ENCODE peak calls at places on chromosomes 16 and 17, in six cellular contexts. O is fibroblast of lung, S is lower lobe of right lung, N is PC-3, R is A549, T is kidney. V is an unnamed sample.
A peak's percentile ranks its signal among the peaks of the same experiment; 100 is the strongest.

GRCh38 chr16:4500283-4500682 is 24.1 kb downstream of the HMOX2 start:
- DNase-seq in O (peak; percentile 88), S (no peak), N (peak; percentile 84), R (peak; percentile 67), T (no peak), V (no peak)

GRCh38 chr17:58330544-58330996 is 2.0 kb upstream of the TSPOAP1 start:
- DNase-seq in O (no peak), S (no peak), N (no peak), R (no peak), T (peak; percentile 62), V (no peak)

GRCh38 chr17:44266402-44267164 is 1.4 kb downstream of the SLC4A1 start:
- DNase-seq in O (no peak), S (no peak), N (peak; percentile 25), R (no peak), T (no peak), V (no peak)

GRCh38 chr17:12545877-12546513 is 119.7 kb upstream of the MYOCD start:
- DNase-seq in O (peak; percentile 38), S (no peak), N (peak; percentile 67), R (peak; percentile 55), T (no peak), V (no peak)

GRCh38 chr17:61484174-61484573 is 32.0 kb downstream of the TBX4 start:
- DNase-seq in O (no peak), S (no peak), N (no peak), R (no peak), T (no peak), V (no peak)

GRCh38 chr17:69213059-69213813 is 15.4 kb downstream of the ABCA10 start:
- DNase-seq in O (no peak), S (no peak), N (no peak), R (no peak), T (no peak), V (no peak)

GRCh38 chr16:84082110-84082509 is 34.6 kb downstream of the MBTPS1 start:
- DNase-seq in O (no peak), S (no peak), N (no peak), R (no peak), T (no peak), V (no peak)

GRCh38 chr16:2471016-2471652 is at the start of gene NTN3:
- DNase-seq in O (no peak), S (no peak), N (peak; percentile 6), R (no peak), T (no peak), V (no peak)

GRCh38 chr16:85947511-85948509 is 48.8 kb downstream of the IRF8 start:
- DNase-seq in O (no peak), S (no peak), N (no peak), R (no peak), T (no peak), V (no peak)

GRCh38 chr16:4409081-4409932 is 7.1 kb downstream of the CORO7 start:
- DNase-seq in O (no peak), S (peak; percentile 32), N (peak; percentile 34), R (peak; percentile 35), T (peak; percentile 66), V (peak; percentile 82)

GRCh38 chr16:4548124-4548523 is 8.0 kb upstream of the C16orf96 start:
- DNase-seq in O (no peak), S (no peak), N (no peak), R (no peak), T (no peak), V (no peak)

GRCh38 chr17:72411124-72411563 is 290.3 kb downstream of the SOX9 start:
- DNase-seq in O (peak; percentile 67), S (no peak), N (peak; percentile 95), R (no peak), T (no peak), V (no peak)

GRCh38 chr16:85137323-85138072 is 25.2 kb upstream of the CIBAR2 start:
- DNase-seq in O (peak; percentile 80), S (peak; percentile 95), N (peak; percentile 45), R (no peak), T (peak; percentile 98), V (peak; percentile 93)

GRCh38 chr16:68426355-68426652 is 22.0 kb downstream of the SMPD3 start:
- DNase-seq in O (peak; percentile 7), S (no peak), N (peak; percentile 42), R (no peak), T (no peak), V (no peak)

GRCh38 chr16:10619271-10619849 is 39.0 kb upstream of the EMP2 start:
- DNase-seq in O (peak; percentile 33), S (peak; percentile 83), N (no peak), R (no peak), T (no peak), V (no peak)

GRCh38 chr17:15884731-15885130 is 60.2 kb upstream of the ADORA2B start:
- DNase-seq in O (peak; percentile 79), S (no peak), N (peak; percentile 87), R (no peak), T (no peak), V (no peak)

GRCh38 chr17:37725601-37726146 is 19.2 kb downstream of the HNF1B start:
- DNase-seq in O (no peak), S (no peak), N (no peak), R (no peak), T (no peak), V (no peak)

GRCh38 chr16:83258366-83258765 is 549.4 kb upstream of the HSBP1 start:
- DNase-seq in O (no peak), S (no peak), N (no peak), R (no peak), T (no peak), V (no peak)

GRCh38 chr17:9324864-9325263 is 250.8 kb downstream of the STX8 start:
- DNase-seq in O (no peak), S (no peak), N (no peak), R (no peak), T (no peak), V (no peak)

GRCh38 chr17:7074931-7075330 is 5.1 kb downstream of the CLEC10A start:
- DNase-seq in O (no peak), S (no peak), N (no peak), R (no peak), T (no peak), V (no peak)

GRCh38 chr16:66746682-66747081 is 4.7 kb downstream of the DYNC1LI2 start:
- DNase-seq in O (peak; percentile 68), S (peak; percentile 67), N (no peak), R (no peak), T (no peak), V (no peak)

GRCh38 chr17:561118-561517 is 153.5 kb downstream of the VPS53 start:
- DNase-seq in O (peak; percentile 88), S (no peak), N (peak; percentile 3), R (no peak), T (no peak), V (no peak)

GRCh38 chr16:79768594-79768993 is 168.1 kb upstream of the MAF start:
- DNase-seq in O (no peak), S (no peak), N (no peak), R (no peak), T (no peak), V (no peak)

GRCh38 chr16:79764415-79765149 is 164.0 kb upstream of the MAF start:
- DNase-seq in O (no peak), S (no peak), N (no peak), R (no peak), T (no peak), V (no peak)

GRCh38 chr16:79769320-79770243 is 169.0 kb upstream of the MAF start:
- DNase-seq in O (no peak), S (no peak), N (no peak), R (no peak), T (no peak), V (no peak)

GRCh38 chr16:79770244-79771064 is 169.9 kb upstream of the MAF start:
- DNase-seq in O (peak; percentile 85), S (peak; percentile 94), N (peak; percentile 16), R (peak; percentile 85), T (peak; percentile 96), V (peak; percentile 92)

DNA sequence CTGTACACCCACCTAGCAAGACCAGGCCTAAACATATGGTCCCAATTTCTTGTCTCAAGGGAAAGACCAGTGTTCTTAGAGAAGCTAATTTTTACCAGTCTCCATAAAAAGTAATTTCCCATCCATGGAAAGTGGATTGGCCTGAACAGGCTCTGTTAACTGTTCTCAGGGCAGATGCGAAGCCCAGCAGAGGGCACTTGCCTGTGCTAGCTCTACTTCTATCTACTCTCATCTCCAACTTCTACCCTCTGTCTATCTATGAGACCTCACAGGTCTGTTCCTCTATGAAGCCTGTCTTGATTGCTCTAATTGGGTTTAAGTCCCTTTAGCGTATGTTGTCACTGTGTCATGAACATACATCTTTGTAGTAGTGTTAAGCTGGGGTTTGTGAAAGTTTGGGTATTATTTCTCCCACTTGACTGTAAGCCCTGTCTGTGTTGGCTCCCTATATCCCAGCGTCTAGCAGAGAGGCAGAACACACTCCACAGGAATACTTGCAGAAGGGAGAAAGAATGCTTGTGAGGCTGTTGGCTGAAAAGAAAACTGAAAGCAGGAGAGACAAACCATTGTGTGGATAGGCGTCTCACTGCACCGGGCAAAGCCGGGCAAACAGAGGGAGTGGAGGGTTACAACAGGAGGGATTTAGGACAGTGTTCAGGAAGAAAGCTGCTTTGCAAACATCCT is 167.2 kb upstream of the MAF start:
- DNase-seq in O (peak; percentile 27), S (no peak), N (no peak), R (no peak), T (peak; percentile 61), V (no peak)
- TF ChIP-seq CTCF in O (peak; percentile 29), S (no peak), N (no peak), R (peak; percentile 25), T (peak; percentile 30), V (no peak)

DNA sequence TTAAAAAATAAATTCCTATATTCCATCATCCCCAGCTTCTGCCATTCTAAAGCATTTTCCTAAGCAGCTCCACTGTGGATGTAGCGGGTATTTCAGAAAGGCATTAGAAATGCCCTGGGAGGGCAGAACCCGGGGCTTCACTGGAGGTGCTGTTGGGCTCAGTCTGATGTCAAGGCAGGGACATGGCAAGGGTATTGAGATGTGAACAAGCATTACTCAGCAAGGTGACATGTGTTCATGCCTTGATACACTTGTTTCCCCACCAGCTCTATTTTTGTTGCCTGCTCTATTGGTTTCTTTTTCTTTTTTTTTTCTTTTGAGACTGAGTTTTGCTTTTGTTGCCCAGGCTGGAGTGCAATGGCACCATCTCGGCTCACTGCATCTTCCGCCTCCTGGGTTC is 35.7 kb downstream of the ABCC1 start:
- DNase-seq in O (no peak), S (no peak), N (no peak), R (no peak), T (no peak), V (no peak)
- H3K9me3 ChIP-seq in O (no peaks in the 10 kb centered on the region), S (peaks cover 18% of the 10 kb centered on the region), N (no peaks in the 10 kb centered on the region), R (peaks cover 23% of the 10 kb centered on the region), T (no peaks in the 10 kb centered on the region), V (no peaks in the 10 kb centered on the region)

GRCh38 chr16:73713817-73714495 is 582.7 kb upstream of the PSMD7 start:
- DNase-seq in O (no peak), S (no peak), N (peak; percentile 43), R (peak; percentile 9), T (no peak), V (no peak)
- TF ChIP-seq CTCF in O (peak; percentile 24), S (peak; percentile 42), N (peak; percentile 56), R (peak; percentile 39), T (peak; percentile 9), V (no peak)

GRCh38 chr16:35207059-35207999 is 1747.9 kb downstream of the TP53TG3F start:
- DNase-seq in O (no peak), S (no peak), N (no peak), R (no peak), T (peak; percentile 64), V (no peak)

GRCh38 chr16:35201151-35201550 is 1741.7 kb downstream of the TP53TG3F start:
- DNase-seq in O (no peak), S (no peak), N (no peak), R (no peak), T (no peak), V (peak; percentile 82)

GRCh38 chr16:35200662-35201061 is 1741.2 kb downstream of the TP53TG3F start:
- DNase-seq in O (no peak), S (no peak), N (no peak), R (no peak), T (no peak), V (peak; percentile 74)

GRCh38 chr16:35208001-35208935 is 1748.9 kb downstream of the TP53TG3F start:
- DNase-seq in O (no peak), S (no peak), N (no peak), R (no peak), T (peak; percentile 56), V (no peak)

GRCh38 chr16:35203636-35204035 is 1744.2 kb downstream of the TP53TG3F start:
- DNase-seq in O (no peak), S (no peak), N (no peak), R (no peak), T (no peak), V (peak; percentile 55)
- H3K9me3 ChIP-seq in O (no peaks in the 10 kb centered on the region), S (no peaks in the 10 kb centered on the region), N (no peaks in the 10 kb centered on the region), R (no peaks in the 10 kb centered on the region), T (no peaks in the 10 kb centered on the region), V (no peaks in the 10 kb centered on the region)

V was measured in vagina.